ENCODE peak calls at places on chromosomes 3 and 15, in six cellular contexts. S is transverse colon, N is IMR-90, V is esophagus muscularis mucosa, I is tibial nerve, Y is heart left ventricle. G is an unnamed sample.

GRCh38 chr15:91970142-91970541 is 116.6 kb downstream of the SLCO3A1 start:
- DNase-seq in S (peak; percentile 31), N (peak; percentile 60), V (no peak), I (peak; percentile 23), Y (peak; percentile 81), G (no peak)

GRCh38 chr15:33600161-33600560 is 289.4 kb downstream of the RYR3 start:
- DNase-seq in S (no peak), N (no peak), V (no peak), I (no peak), Y (no peak), G (no peak)

GRCh38 chr3:186099178-186099577 is 9.7 kb downstream of the ETV5 start:
- DNase-seq in S (peak; percentile 12), N (peak; percentile 82), V (no peak), I (peak; percentile 63), Y (no peak), G (peak; percentile 73)

GRCh38 chr15:89665449-89666146 is 10.3 kb upstream of the KIF7 start:
- DNase-seq in S (peak; percentile 63), N (peak; percentile 59), V (no peak), I (peak; percentile 23), Y (peak; percentile 83), G (peak; percentile 48)

GRCh38 chr3:190339130-190339529 is 16.9 kb upstream of the CLDN1 start:
- DNase-seq in S (no peak), N (peak; percentile 83), V (no peak), I (no peak), Y (no peak), G (no peak)

GRCh38 chr3:127483902-127484591 is 106.5 kb downstream of the TPRA1 start:
- DNase-seq in S (no peak), N (no peak), V (no peak), I (no peak), Y (no peak), G (no peak)

GRCh38 chr3:42300013-42300412 is 34.0 kb upstream of the CCK start:
- DNase-seq in S (peak; percentile 13), N (peak; percentile 40), V (peak; percentile 85), I (no peak), Y (no peak), G (peak; percentile 48)

GRCh38 chr3:73070675-73071575 is 9.5 kb downstream of the EBLN2 start:
- DNase-seq in S (no peak), N (peak; percentile 92), V (no peak), I (no peak), Y (no peak), G (no peak)

GRCh38 chr3:99638244-99638948 is at the start of gene COL8A1:
- DNase-seq in S (peak; percentile 23), N (peak; percentile 77), V (peak; percentile 94), I (peak; percentile 71), Y (peak; percentile 80), G (peak; percentile 82)

GRCh38 chr3:120791958-120792357 is 49.4 kb downstream of the GTF2E1 start:
- DNase-seq in S (no peak), N (peak; percentile 80), V (no peak), I (no peak), Y (no peak), G (no peak)

GRCh38 chr3:186432189-186432588 is 70.2 kb upstream of the DGKG start:
- DNase-seq in S (no peak), N (peak; percentile 11), V (peak; percentile 82), I (no peak), Y (no peak), G (peak; percentile 70)

GRCh38 chr15:66611257-66612053 is 45.7 kb upstream of the LCTL start:
- DNase-seq in S (no peak), N (no peak), V (no peak), I (no peak), Y (no peak), G (peak; percentile 90)

GRCh38 chr15:37765809-37766208 is 168.6 kb upstream of the TMCO5A start:
- DNase-seq in S (peak; percentile 35), N (peak; percentile 32), V (no peak), I (no peak), Y (no peak), G (no peak)

GRCh38 chr3:141367038-141367730 is 1.1 kb upstream of the ZBTB38 start:
- DNase-seq in S (no peak), N (peak; percentile 100), V (no peak), I (no peak), Y (no peak), G (no peak)

GRCh38 chr3:32839714-32840085 is 21.9 kb downstream of the TRIM71 start:
- DNase-seq in S (no peak), N (no peak), V (no peak), I (no peak), Y (no peak), G (no peak)

GRCh38 chr3:111519193-111519592 is 22.8 kb upstream of the CD96 start:
- DNase-seq in S (no peak), N (no peak), V (no peak), I (no peak), Y (no peak), G (no peak)

GRCh38 chr3:56251343-56251945 is 216.8 kb downstream of the ERC2 start:
- DNase-seq in S (peak; percentile 17), N (peak; percentile 51), V (no peak), I (peak; percentile 75), Y (no peak), G (peak; percentile 38)

GRCh38 chr3:117671707-117672318 is 962.2 kb downstream of the TUSC7 start:
- DNase-seq in S (peak; percentile 6), N (no peak), V (no peak), I (no peak), Y (no peak), G (no peak)

DNA sequence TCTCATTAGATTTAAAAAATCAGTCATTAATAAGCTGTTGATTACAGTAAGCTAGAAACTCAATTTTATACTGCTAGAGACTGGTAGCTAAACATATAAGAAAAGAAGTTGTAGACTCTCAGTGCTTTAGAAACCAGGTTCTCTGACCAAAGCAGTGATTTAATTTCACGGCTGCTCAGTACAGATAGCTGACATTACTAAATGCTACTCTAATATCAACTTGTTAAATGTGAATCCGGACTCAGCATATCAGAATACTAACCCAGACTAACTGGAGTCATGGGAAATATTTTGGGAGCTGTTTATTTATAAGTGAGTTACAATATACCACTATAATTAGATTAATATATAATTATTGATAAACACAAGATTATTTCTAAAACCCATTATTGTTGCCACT is 80.4 kb downstream of the NEDD4 start:
- DNase-seq in S (no peak), N (no peak), V (no peak), I (no peak), Y (no peak), G (no peak)
- H3K4me3 ChIP-seq in S (no peak overlapping the region), N (peak overlapping the region; percentile 35), V (no peak overlapping the region), I (no peak overlapping the region), Y (no peak overlapping the region), G (no peak overlapping the region)

GRCh38 chr3:115208066-115208750 is 61.1 kb upstream of the ZBTB20 start:
- DNase-seq in S (peak; percentile 7), N (no peak), V (no peak), I (no peak), Y (no peak), G (no peak)
- H3K27me3 ChIP-seq in S (no peaks in the 10 kb centered on the region), N (no peaks in the 10 kb centered on the region), V (no peaks in the 10 kb centered on the region), I (no peaks in the 10 kb centered on the region), Y (no peaks in the 10 kb centered on the region), G (no peaks in the 10 kb centered on the region)

GRCh38 chr3:125121246-125122010 is 65.6 kb upstream of the HEG1 start:
- DNase-seq in S (no peak), N (no peak), V (no peak), I (no peak), Y (no peak), G (no peak)
- TF ChIP-seq POLR2A in S (no peak), N (no peak), V (no peak), I (no peak), Y (no peak), G (no peak)

GRCh38 chr3:3295586-3295985 is 116.1 kb upstream of the CRBN start:
- DNase-seq in S (no peak), N (no peak), V (no peak), I (no peak), Y (no peak), G (no peak)

GRCh38 chr3:3296858-3297430 is 117.5 kb upstream of the CRBN start:
- DNase-seq in S (no peak), N (no peak), V (no peak), I (no peak), Y (no peak), G (no peak)
- H3K4me3 ChIP-seq in S (no peak overlapping the region), N (no peak overlapping the region), V (no peak overlapping the region), I (no peak overlapping the region), Y (no peak overlapping the region), G (no peak overlapping the region)

GRCh38 chr15:95994418-95994817 is 336.1 kb upstream of the NR2F2 start:
- DNase-seq in S (no peak), N (peak; percentile 82), V (no peak), I (no peak), Y (no peak), G (no peak)
- H3K27me3 ChIP-seq in S (no peaks in the 10 kb centered on the region), N (no peaks in the 10 kb centered on the region), V (no peaks in the 10 kb centered on the region), I (no peaks in the 10 kb centered on the region), Y (no peaks in the 10 kb centered on the region), G (no peaks in the 10 kb centered on the region)

GRCh38 chr3:155326249-155326648 is 32.8 kb upstream of the STRIT1 start:
- DNase-seq in S (no peak), N (no peak), V (no peak), I (no peak), Y (no peak), G (no peak)

GRCh38 chr3:155321418-155321817 is 27.9 kb upstream of the STRIT1 start:
- DNase-seq in S (no peak), N (peak; percentile 15), V (no peak), I (no peak), Y (no peak), G (no peak)

GRCh38 chr3:155325263-155325835 is 31.9 kb upstream of the STRIT1 start:
- DNase-seq in S (no peak), N (no peak), V (no peak), I (no peak), Y (no peak), G (no peak)

GRCh38 chr3:155320934-155321333 is 27.5 kb upstream of the STRIT1 start:
- DNase-seq in S (no peak), N (no peak), V (no peak), I (no peak), Y (no peak), G (no peak)

DNA sequence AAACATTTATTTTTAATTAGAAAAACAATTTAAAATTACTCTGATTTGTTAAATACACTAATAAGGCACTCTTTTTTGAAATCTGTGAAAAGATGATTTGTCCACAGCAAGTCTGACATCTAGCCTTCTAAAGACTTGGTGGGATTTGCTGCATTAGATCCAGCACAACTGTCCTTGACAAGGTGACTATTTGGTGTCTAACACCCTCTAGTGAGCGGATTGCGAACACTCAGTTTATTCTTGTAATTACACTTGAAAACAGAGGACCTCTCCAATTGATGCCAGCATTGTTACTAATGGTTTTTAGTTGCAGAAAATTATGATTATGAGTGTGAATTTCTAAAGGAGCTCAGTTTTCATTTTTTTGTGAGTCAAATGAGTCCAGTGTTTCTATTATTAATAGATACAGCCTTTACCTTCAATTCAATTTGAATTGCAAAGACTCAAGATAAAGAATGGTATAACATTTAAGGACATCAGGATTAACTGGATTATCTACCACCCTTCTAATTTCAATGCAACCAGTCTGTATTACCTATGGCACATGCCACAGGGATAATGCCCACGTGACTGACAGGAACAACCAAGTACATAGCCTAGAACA is 29.7 kb upstream of the STRIT1 start:
- DNase-seq in S (peak; percentile 10), N (peak; percentile 89), V (no peak), I (peak; percentile 73), Y (no peak), G (peak; percentile 36)
- TF ChIP-seq POLR2A in S (no peak), N (no peak), V (no peak), I (no peak), Y (no peak), G (no peak)

G was measured in thyroid gland.